ENCODE peak calls at places on chromosomes 3 and 15, in eight cellular contexts. M is AG09309; C is psoas muscle; Q is upper lobe of right lung; L is H4; N is NCI-H1092; D is GM04504; J is CD8-positive, alpha-beta T cell. A is an unnamed sample.

GRCh38 chr3:105013657-105014056 is 353.1 kb upstream of the ALCAM start:
- DNase-seq in M (no peak), C (no peak), Q (no peak), L (no peak), N (no peak), D (no peak), J (no peak), A (no peak)

GRCh38 chr3:138491971-138492370 is 57.6 kb downstream of the ESYT3 start:
- DNase-seq in M (no peak), C (no peak), Q (no peak), L (no peak), N (no peak), D (no peak), J (no peak), A (no peak)

GRCh38 chr15:51450001-51450400 is 108.5 kb downstream of the GLDN start:
- DNase-seq in M (no peak), C (no peak), Q (no peak), L (no peak), N (no peak), D (no peak), J (no peak), A (no peak)

GRCh38 chr3:38960953-38961622 is 90.7 kb downstream of the SCN11A start:
- DNase-seq in M (no peak), C (no peak), Q (no peak), L (peak), N (peak), D (peak), J (peak), A (no peak)

GRCh38 chr3:143885803-143886427 is 37.6 kb upstream of the SLC9A9 start:
- DNase-seq in M (no peak), C (no peak), Q (no peak), L (peak), N (no peak), D (peak), J (peak), A (no peak)

GRCh38 chr15:74808073-74808839 is 4.4 kb upstream of the LMAN1L start:
- DNase-seq in M (no peak), C (no peak), Q (peak), L (no peak), N (no peak), D (no peak), J (no peak), A (peak)

GRCh38 chr3:108894981-108895380 is 58.7 kb downstream of the GUCA1C start:
- DNase-seq in M (no peak), C (no peak), Q (no peak), L (no peak), N (no peak), D (no peak), J (no peak), A (no peak)

GRCh38 chr15:70504305-70504951 is 258.9 kb downstream of the UACA start:
- DNase-seq in M (no peak), C (peak), Q (peak), L (peak), N (no peak), D (no peak), J (no peak), A (peak)

GRCh38 chr3:154781595-154781994 is 298.5 kb upstream of the MME start:
- DNase-seq in M (no peak), C (no peak), Q (no peak), L (no peak), N (no peak), D (no peak), J (no peak), A (no peak)

A was measured in lower lobe of right lung.